ENCODE peak calls at places on chromosomes 2 and 18, in eight cellular contexts. A, Q, Y, J, I, S, U and H are unnamed samples.

GRCh38 chr2:223837290-223838061 is at the start of gene AP1S3:
- DNase-seq in Y (peak; percentile 51), J (peak; percentile 88), Q (peak; percentile 85), A (peak; percentile 88), U (peak; percentile 81), S (peak; percentile 66), I (peak; percentile 62), H (peak; percentile 59)

GRCh38 chr2:72442270-72442669 is 294.6 kb upstream of the CYP26B1 start:
- DNase-seq in U (no peak), I (no peak), S (no peak), J (no peak), Y (no peak), A (no peak), Q (no peak), H (no peak)

GRCh38 chr2:23788100-23788499 is 138.8 kb downstream of the ATAD2B start:
- DNase-seq in U (no peak), S (peak; percentile 78), A (no peak), I (no peak), J (no peak), Q (no peak), Y (no peak), H (no peak)

GRCh38 chr2:217801711-217802110 is 201.1 kb downstream of the TNS1 start:
- DNase-seq in S (no peak), Q (no peak), U (no peak), I (no peak), J (no peak), A (no peak), Y (no peak), H (no peak)

GRCh38 chr18:24115628-24116027 is 23.2 kb upstream of the CABYR start:
- DNase-seq in Q (no peak), J (no peak), A (no peak), S (peak; percentile 57), Y (no peak), I (no peak), U (no peak), H (no peak)

GRCh38 chr2:70801607-70802263 is 11.3 kb upstream of the FIGLA start:
- DNase-seq in S (no peak), A (no peak), I (no peak), Y (no peak), J (no peak), Q (no peak), U (no peak), H (no peak)

GRCh38 chr2:237538001-237538720 is 28.2 kb upstream of the PRLH start:
- DNase-seq in U (no peak), S (no peak), J (no peak), I (no peak), Q (no peak), A (no peak), Y (no peak), H (no peak)

GRCh38 chr2:195671563-195671962 is 14.5 kb downstream of the SLC39A10 start:
- DNase-seq in I (no peak), S (no peak), A (no peak), Y (no peak), J (no peak), U (no peak), Q (no peak), H (no peak)

GRCh38 chr2:10398496-10398895 is 49.6 kb downstream of the ODC1 start:
- DNase-seq in A (peak; percentile 72), Y (peak; percentile 47), J (peak; percentile 77), Q (peak; percentile 62), S (no peak), I (no peak), U (no peak), H (no peak)

GRCh38 chr2:174292908-174293307 is 41.8 kb upstream of the SP9 start:
- DNase-seq in S (no peak), Q (no peak), U (no peak), A (no peak), I (no peak), Y (no peak), J (no peak), H (no peak)